ENCODE peak calls at places on chromosome 20, in eight cellular contexts. One of them, this sample, is unnamed.

GRCh38 chr20:20362774-20363435 is 5.0 kb upstream of the INSM1 start:
- DNase-seq in PC-3: no peak
- DNase-seq in CD4-positive, alpha-beta T cell: no peak
- DNase-seq in thoracic aorta: no peak
- DNase-seq in psoas muscle: no peak
- DNase-seq in dorsolateral prefrontal cortex: no peak
- DNase-seq in mammary epithelial cell: no peak
- DNase-seq in astrocyte: no peak
- DNase-seq in this sample: no peak

GRCh38 chr20:14335122-14335521 is 2.3 kb downstream of the FLRT3 start:
- DNase-seq in PC-3: no peak
- DNase-seq in CD4-positive, alpha-beta T cell: no peak
- DNase-seq in thoracic aorta: no peak
- DNase-seq in psoas muscle: no peak
- DNase-seq in dorsolateral prefrontal cortex: no peak
- DNase-seq in mammary epithelial cell: no peak
- DNase-seq in astrocyte: no peak
- DNase-seq in this sample: no peak

GRCh38 chr20:11030351-11030750 is 356.6 kb upstream of the JAG1 start:
- DNase-seq in PC-3: no peak
- DNase-seq in CD4-positive, alpha-beta T cell: no peak
- DNase-seq in thoracic aorta: no peak
- DNase-seq in psoas muscle: no peak
- DNase-seq in dorsolateral prefrontal cortex: no peak
- DNase-seq in mammary epithelial cell: no peak
- DNase-seq in astrocyte: no peak
- DNase-seq in this sample: no peak

GRCh38 chr20:32201977-32202363 is 5.6 kb downstream of the PLAGL2 start:
- DNase-seq in PC-3: no peak
- DNase-seq in CD4-positive, alpha-beta T cell: no peak
- DNase-seq in thoracic aorta: no peak
- DNase-seq in psoas muscle: no peak
- DNase-seq in dorsolateral prefrontal cortex: no peak
- DNase-seq in mammary epithelial cell: peak
- DNase-seq in astrocyte: no peak
- DNase-seq in this sample: no peak

GRCh38 chr20:47360489-47361267 is 4.2 kb upstream of the ZMYND8 start:
- DNase-seq in PC-3: peak
- DNase-seq in CD4-positive, alpha-beta T cell: no peak
- DNase-seq in thoracic aorta: peak
- DNase-seq in psoas muscle: peak
- DNase-seq in dorsolateral prefrontal cortex: peak
- DNase-seq in mammary epithelial cell: peak
- DNase-seq in astrocyte: peak
- DNase-seq in this sample: peak

GRCh38 chr20:4282550-4282949 is 267.2 kb upstream of the RNF24 start:
- DNase-seq in PC-3: no peak
- DNase-seq in CD4-positive, alpha-beta T cell: no peak
- DNase-seq in thoracic aorta: no peak
- DNase-seq in psoas muscle: no peak
- DNase-seq in dorsolateral prefrontal cortex: no peak
- DNase-seq in mammary epithelial cell: no peak
- DNase-seq in astrocyte: no peak
- DNase-seq in this sample: no peak

GRCh38 chr20:23039885-23040508 is 4.9 kb downstream of the SSTR4 start:
- DNase-seq in PC-3: peak
- DNase-seq in CD4-positive, alpha-beta T cell: no peak
- DNase-seq in thoracic aorta: no peak
- DNase-seq in psoas muscle: no peak
- DNase-seq in dorsolateral prefrontal cortex: no peak
- DNase-seq in mammary epithelial cell: peak
- DNase-seq in astrocyte: no peak
- DNase-seq in this sample: peak

GRCh38 chr20:51389543-51389924 is 153.0 kb downstream of the NFATC2 start:
- DNase-seq in PC-3: no peak
- DNase-seq in CD4-positive, alpha-beta T cell: no peak
- DNase-seq in thoracic aorta: no peak
- DNase-seq in psoas muscle: no peak
- DNase-seq in dorsolateral prefrontal cortex: no peak
- DNase-seq in mammary epithelial cell: no peak
- DNase-seq in astrocyte: no peak
- DNase-seq in this sample: no peak

GRCh38 chr20:23178806-23179205 is 92.7 kb upstream of the CD93 start:
- DNase-seq in PC-3: no peak
- DNase-seq in CD4-positive, alpha-beta T cell: no peak
- DNase-seq in thoracic aorta: no peak
- DNase-seq in psoas muscle: no peak
- DNase-seq in dorsolateral prefrontal cortex: no peak
- DNase-seq in mammary epithelial cell: no peak
- DNase-seq in astrocyte: no peak
- DNase-seq in this sample: no peak

GRCh38 chr20:17227669-17228623 is 1.1 kb downstream of the PCSK2 start:
- DNase-seq in PC-3: no peak
- DNase-seq in CD4-positive, alpha-beta T cell: no peak
- DNase-seq in thoracic aorta: no peak
- DNase-seq in psoas muscle: no peak
- DNase-seq in dorsolateral prefrontal cortex: no peak
- DNase-seq in mammary epithelial cell: no peak
- DNase-seq in astrocyte: no peak
- DNase-seq in this sample: no peak

DNA sequence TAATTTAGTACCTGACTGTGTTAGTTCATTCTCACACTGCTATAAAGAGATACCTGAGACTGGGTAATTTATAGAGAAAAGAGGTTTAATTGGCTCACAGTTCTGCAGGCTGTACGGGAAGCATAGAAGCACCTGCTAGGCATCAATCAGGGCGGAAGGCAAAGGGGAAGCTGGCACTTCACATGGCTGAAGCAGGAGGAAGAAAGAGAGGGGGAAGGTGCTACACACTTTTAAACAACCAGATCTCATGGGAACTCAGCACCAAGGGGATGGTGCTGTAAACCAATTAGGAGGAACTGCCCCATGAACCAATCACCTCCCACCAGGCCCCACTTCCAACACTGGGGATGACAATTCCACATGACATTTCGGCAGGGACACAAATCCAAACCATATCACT is 24.2 kb downstream of the SHLD1 start:
- DNase-seq in PC-3: no peak
- DNase-seq in CD4-positive, alpha-beta T cell: no peak
- DNase-seq in thoracic aorta: no peak
- DNase-seq in psoas muscle: no peak
- DNase-seq in dorsolateral prefrontal cortex: no peak
- DNase-seq in mammary epithelial cell: no peak
- DNase-seq in astrocyte: no peak
- DNase-seq in this sample: no peak
- H3K27ac ChIP-seq in PC-3: no peak
- H3K27ac ChIP-seq in CD4-positive, alpha-beta T cell: no peak
- H3K27ac ChIP-seq in thoracic aorta: no peak
- H3K27ac ChIP-seq in psoas muscle: no peak
- H3K27ac ChIP-seq in dorsolateral prefrontal cortex: no peak
- H3K27ac ChIP-seq in mammary epithelial cell: no peak
- H3K27ac ChIP-seq in astrocyte: no peak
- H3K27ac ChIP-seq in this sample: no peak

GRCh38 chr20:50340586-50340985 is 150.0 kb downstream of the CEBPB start:
- DNase-seq in PC-3: no peak
- DNase-seq in CD4-positive, alpha-beta T cell: no peak
- DNase-seq in thoracic aorta: no peak
- DNase-seq in psoas muscle: no peak
- DNase-seq in dorsolateral prefrontal cortex: no peak
- DNase-seq in mammary epithelial cell: no peak
- DNase-seq in astrocyte: no peak
- DNase-seq in this sample: no peak
- TF ChIP-seq CTCF in PC-3: peak
- TF ChIP-seq CTCF in CD4-positive, alpha-beta T cell: no peak
- TF ChIP-seq CTCF in thoracic aorta: no peak
- TF ChIP-seq CTCF in psoas muscle: no peak
- TF ChIP-seq CTCF in dorsolateral prefrontal cortex: no peak
- TF ChIP-seq CTCF in mammary epithelial cell: no peak
- TF ChIP-seq CTCF in astrocyte: no peak
- TF ChIP-seq CTCF in this sample: no peak

GRCh38 chr20:41050361-41051019 is 21.9 kb downstream of the TOP1 start:
- DNase-seq in PC-3: no peak
- DNase-seq in CD4-positive, alpha-beta T cell: no peak
- DNase-seq in thoracic aorta: no peak
- DNase-seq in psoas muscle: no peak
- DNase-seq in dorsolateral prefrontal cortex: no peak
- DNase-seq in mammary epithelial cell: no peak
- DNase-seq in astrocyte: peak
- DNase-seq in this sample: no peak
- H3K27ac ChIP-seq in PC-3: no peak
- H3K27ac ChIP-seq in CD4-positive, alpha-beta T cell: no peak
- H3K27ac ChIP-seq in thoracic aorta: no peak
- H3K27ac ChIP-seq in psoas muscle: no peak
- H3K27ac ChIP-seq in dorsolateral prefrontal cortex: no peak
- H3K27ac ChIP-seq in mammary epithelial cell: no peak
- H3K27ac ChIP-seq in astrocyte: no peak
- H3K27ac ChIP-seq in this sample: peak

GRCh38 chr20:34712525-34713192 is 8.5 kb downstream of the TP53INP2 start:
- DNase-seq in PC-3: no peak
- DNase-seq in CD4-positive, alpha-beta T cell: no peak
- DNase-seq in thoracic aorta: no peak
- DNase-seq in psoas muscle: no peak
- DNase-seq in dorsolateral prefrontal cortex: no peak
- DNase-seq in mammary epithelial cell: no peak
- DNase-seq in astrocyte: no peak
- DNase-seq in this sample: no peak
- TF ChIP-seq CTCF in PC-3: no peak
- TF ChIP-seq CTCF in CD4-positive, alpha-beta T cell: no peak
- TF ChIP-seq CTCF in thoracic aorta: no peak
- TF ChIP-seq CTCF in psoas muscle: no peak
- TF ChIP-seq CTCF in dorsolateral prefrontal cortex: no peak
- TF ChIP-seq CTCF in mammary epithelial cell: no peak
- TF ChIP-seq CTCF in astrocyte: no peak
- TF ChIP-seq CTCF in this sample: no peak

GRCh38 chr20:38342196-38342595 is 4.1 kb upstream of the LBP start:
- DNase-seq in PC-3: no peak
- DNase-seq in CD4-positive, alpha-beta T cell: no peak
- DNase-seq in thoracic aorta: no peak
- DNase-seq in psoas muscle: no peak
- DNase-seq in dorsolateral prefrontal cortex: no peak
- DNase-seq in mammary epithelial cell: no peak
- DNase-seq in astrocyte: no peak
- DNase-seq in this sample: no peak
- H3K27ac ChIP-seq in PC-3: no peak
- H3K27ac ChIP-seq in CD4-positive, alpha-beta T cell: no peak
- H3K27ac ChIP-seq in thoracic aorta: no peak
- H3K27ac ChIP-seq in psoas muscle: no peak
- H3K27ac ChIP-seq in dorsolateral prefrontal cortex: peak
- H3K27ac ChIP-seq in mammary epithelial cell: no peak
- H3K27ac ChIP-seq in astrocyte: no peak
- H3K27ac ChIP-seq in this sample: no peak

GRCh38 chr20:3248993-3249347 is 10.0 kb upstream of the SLC4A11 start:
- DNase-seq in PC-3: no peak
- DNase-seq in CD4-positive, alpha-beta T cell: no peak
- DNase-seq in thoracic aorta: no peak
- DNase-seq in psoas muscle: no peak
- DNase-seq in dorsolateral prefrontal cortex: no peak
- DNase-seq in mammary epithelial cell: no peak
- DNase-seq in astrocyte: no peak
- DNase-seq in this sample: no peak

GRCh38 chr20:3250091-3250504 is 11.1 kb upstream of the SLC4A11 start:
- DNase-seq in PC-3: peak
- DNase-seq in CD4-positive, alpha-beta T cell: no peak
- DNase-seq in thoracic aorta: no peak
- DNase-seq in psoas muscle: no peak
- DNase-seq in dorsolateral prefrontal cortex: no peak
- DNase-seq in mammary epithelial cell: no peak
- DNase-seq in astrocyte: no peak
- DNase-seq in this sample: no peak

GRCh38 chr20:3246682-3247081 is 7.7 kb upstream of the SLC4A11 start:
- DNase-seq in PC-3: no peak
- DNase-seq in CD4-positive, alpha-beta T cell: no peak
- DNase-seq in thoracic aorta: no peak
- DNase-seq in psoas muscle: no peak
- DNase-seq in dorsolateral prefrontal cortex: no peak
- DNase-seq in mammary epithelial cell: no peak
- DNase-seq in astrocyte: no peak
- DNase-seq in this sample: no peak

GRCh38 chr20:3247638-3248037 is 8.6 kb upstream of the SLC4A11 start:
- DNase-seq in PC-3: no peak
- DNase-seq in CD4-positive, alpha-beta T cell: no peak
- DNase-seq in thoracic aorta: no peak
- DNase-seq in psoas muscle: no peak
- DNase-seq in dorsolateral prefrontal cortex: no peak
- DNase-seq in mammary epithelial cell: no peak
- DNase-seq in astrocyte: no peak
- DNase-seq in this sample: no peak

DNA sequence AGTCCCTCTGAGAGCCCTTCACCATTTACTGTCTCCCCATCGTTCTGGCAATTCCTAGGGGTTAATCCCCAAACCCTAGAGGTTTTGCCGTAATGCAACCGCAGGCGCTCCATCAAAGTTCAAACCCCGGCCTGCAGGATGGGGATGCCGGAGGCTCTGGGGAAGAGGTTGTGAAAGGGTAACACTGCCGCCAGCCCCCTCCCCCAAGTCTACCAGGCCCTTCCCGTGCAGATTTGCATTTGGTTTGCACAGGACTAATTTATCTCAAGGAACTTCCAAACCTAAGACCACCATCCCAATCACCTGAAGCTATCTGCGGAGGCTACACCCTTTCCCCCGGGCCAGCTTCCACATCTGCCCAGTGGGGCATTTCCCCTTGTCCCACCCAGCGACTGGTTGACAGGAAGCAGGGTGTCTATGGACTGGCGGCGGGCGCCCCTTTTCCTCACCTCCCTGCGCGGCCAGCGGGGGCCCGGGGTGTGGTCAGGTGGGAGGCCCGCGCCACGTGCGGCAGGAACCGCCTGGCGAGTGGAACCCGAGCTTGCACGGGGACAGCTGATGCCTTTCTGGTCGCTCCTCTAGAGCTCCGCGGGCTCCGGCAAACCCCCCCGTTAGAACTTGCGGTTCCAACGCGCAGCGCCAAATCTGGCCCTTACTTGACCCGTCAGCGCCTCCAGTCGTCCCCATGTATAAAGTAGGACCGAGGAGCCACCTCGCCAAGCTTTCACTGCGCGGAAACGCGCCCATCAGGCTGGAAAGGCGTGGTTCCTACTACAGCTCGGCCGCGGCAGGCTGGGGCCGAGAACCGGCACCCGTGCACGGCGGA is 9.4 kb upstream of the SLC4A11 start:
- DNase-seq in PC-3: no peak
- DNase-seq in CD4-positive, alpha-beta T cell: peak
- DNase-seq in thoracic aorta: no peak
- DNase-seq in psoas muscle: peak
- DNase-seq in dorsolateral prefrontal cortex: no peak
- DNase-seq in mammary epithelial cell: no peak
- DNase-seq in astrocyte: peak
- DNase-seq in this sample: no peak
- TF ChIP-seq CTCF in PC-3: no peak
- TF ChIP-seq CTCF in CD4-positive, alpha-beta T cell: no peak
- TF ChIP-seq CTCF in thoracic aorta: no peak
- TF ChIP-seq CTCF in psoas muscle: peak
- TF ChIP-seq CTCF in dorsolateral prefrontal cortex: no peak
- TF ChIP-seq CTCF in mammary epithelial cell: no peak
- TF ChIP-seq CTCF in astrocyte: no peak
- TF ChIP-seq CTCF in this sample: no peak

DNA sequence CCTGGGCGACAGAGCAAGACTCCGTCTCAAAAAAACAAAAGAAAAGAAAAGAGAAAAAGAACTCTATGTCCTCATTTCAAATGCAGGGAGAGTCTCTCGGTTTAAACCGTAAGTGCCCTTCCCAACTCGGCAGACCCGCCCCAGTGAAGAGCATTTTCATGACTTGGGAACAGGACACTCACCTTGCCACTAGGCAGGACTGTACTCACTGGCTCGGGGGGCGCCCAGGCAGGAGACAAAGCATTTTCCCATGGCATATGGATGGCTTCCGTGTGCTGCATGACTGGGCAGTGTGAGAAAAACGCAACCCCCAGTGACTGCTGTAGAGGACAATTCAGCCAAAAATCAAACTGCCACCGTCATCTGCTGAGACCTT is 23.7 kb upstream of the MRGBP start:
- DNase-seq in PC-3: no peak
- DNase-seq in CD4-positive, alpha-beta T cell: no peak
- DNase-seq in thoracic aorta: no peak
- DNase-seq in psoas muscle: no peak
- DNase-seq in dorsolateral prefrontal cortex: no peak
- DNase-seq in mammary epithelial cell: no peak
- DNase-seq in astrocyte: no peak
- DNase-seq in this sample: no peak
- H3K27ac ChIP-seq in PC-3: no peak
- H3K27ac ChIP-seq in CD4-positive, alpha-beta T cell: no peak
- H3K27ac ChIP-seq in thoracic aorta: no peak
- H3K27ac ChIP-seq in psoas muscle: no peak
- H3K27ac ChIP-seq in dorsolateral prefrontal cortex: no peak
- H3K27ac ChIP-seq in mammary epithelial cell: no peak
- H3K27ac ChIP-seq in astrocyte: no peak
- H3K27ac ChIP-seq in this sample: peak